ENCODE peak calls at places on chromosome 11, in four cellular contexts. One of them, this sample, is unnamed.

GRCh38 chr11:122197055-122197987 is 81.3 kb upstream of the BLID start:
- DNase-seq in H1: no peak
- DNase-seq in GM12878: no peak
- DNase-seq in HepG2: peak
- DNase-seq in this sample: no peak

GRCh38 chr11:47369676-47370075 is 8.7 kb downstream of the SPI1 start:
- DNase-seq in GM12878: no peak
- DNase-seq in HepG2: no peak
- DNase-seq in H1: no peak
- DNase-seq in this sample: no peak

GRCh38 chr11:44622721-44623258 is 57.3 kb downstream of the CD82 start:
- DNase-seq in HepG2: no peak
- DNase-seq in H1: peak
- DNase-seq in GM12878: no peak
- DNase-seq in this sample: no peak

GRCh38 chr11:108672113-108672512 is 7.2 kb downstream of the DDX10 start:
- DNase-seq in H1: no peak
- DNase-seq in HepG2: no peak
- DNase-seq in GM12878: no peak
- DNase-seq in this sample: no peak

GRCh38 chr11:93236741-93237675 is 39.2 kb upstream of the SLC36A4 start:
- DNase-seq in H1: no peak
- DNase-seq in HepG2: peak
- DNase-seq in GM12878: no peak
- DNase-seq in this sample: peak

GRCh38 chr11:15967966-15968365 is 388.4 kb downstream of the SOX6 start:
- DNase-seq in HepG2: no peak
- DNase-seq in H1: no peak
- DNase-seq in GM12878: no peak
- DNase-seq in this sample: no peak

GRCh38 chr11:120305286-120305685 is 19.8 kb upstream of the TLCD5 start:
- DNase-seq in H1: no peak
- DNase-seq in GM12878: no peak
- DNase-seq in HepG2: no peak
- DNase-seq in this sample: no peak

GRCh38 chr11:65003282-65003681 is 6.5 kb upstream of the BATF2 start:
- DNase-seq in GM12878: no peak
- DNase-seq in HepG2: no peak
- DNase-seq in H1: no peak
- DNase-seq in this sample: no peak

GRCh38 chr11:44199816-44200215 is 104.3 kb downstream of the EXT2 start:
- DNase-seq in HepG2: no peak
- DNase-seq in GM12878: no peak
- DNase-seq in H1: no peak
- DNase-seq in this sample: no peak

GRCh38 chr11:19874241-19874640 is 161.6 kb downstream of the NAV2 start:
- DNase-seq in H1: no peak
- DNase-seq in HepG2: no peak
- DNase-seq in GM12878: no peak
- DNase-seq in this sample: no peak

GRCh38 chr11:64537876-64538275 is 53.1 kb upstream of the SLC22A12 start:
- DNase-seq in GM12878: no peak
- DNase-seq in H1: no peak
- DNase-seq in HepG2: no peak
- DNase-seq in this sample: no peak

GRCh38 chr11:85941380-85941973 is 86.3 kb downstream of the CCDC83 start:
- DNase-seq in GM12878: no peak
- DNase-seq in HepG2: peak
- DNase-seq in H1: peak
- DNase-seq in this sample: peak

GRCh38 chr11:76689861-76690260 is 19.3 kb upstream of the LRRC32 start:
- DNase-seq in HepG2: no peak
- DNase-seq in H1: no peak
- DNase-seq in GM12878: no peak
- DNase-seq in this sample: no peak

GRCh38 chr11:47961383-47961782 is 19.0 kb upstream of the PTPRJ start:
- DNase-seq in GM12878: no peak
- DNase-seq in H1: no peak
- DNase-seq in HepG2: no peak
- DNase-seq in this sample: no peak

GRCh38 chr11:285021-285893 is 3.7 kb upstream of the PGGHG start:
- DNase-seq in H1: peak
- DNase-seq in HepG2: no peak
- DNase-seq in GM12878: no peak
- DNase-seq in this sample: no peak

GRCh38 chr11:12693485-12694181 is 19.4 kb downstream of the TEAD1 start:
- DNase-seq in HepG2: peak
- DNase-seq in GM12878: no peak
- DNase-seq in H1: no peak
- DNase-seq in this sample: no peak

GRCh38 chr11:85752890-85753581 is 57.9 kb downstream of the SYTL2 start:
- DNase-seq in GM12878: no peak
- DNase-seq in HepG2: no peak
- DNase-seq in H1: no peak
- DNase-seq in this sample: no peak

GRCh38 chr11:128448487-128448886 is 138.9 kb downstream of the ETS1 start:
- DNase-seq in H1: no peak
- DNase-seq in GM12878: no peak
- DNase-seq in HepG2: peak
- DNase-seq in this sample: no peak

GRCh38 chr11:72625746-72626636 is 48.2 kb downstream of the PDE2A start:
- DNase-seq in H1: no peak
- DNase-seq in HepG2: peak
- DNase-seq in GM12878: no peak
- DNase-seq in this sample: no peak

GRCh38 chr11:6736495-6737121 is 35.2 kb downstream of the OR2AG2 start:
- DNase-seq in HepG2: no peak
- DNase-seq in H1: no peak
- DNase-seq in GM12878: no peak
- DNase-seq in this sample: no peak

GRCh38 chr11:9120659-9121350 is 29.4 kb upstream of the SCUBE2 start:
- DNase-seq in HepG2: no peak
- DNase-seq in GM12878: no peak
- DNase-seq in H1: peak
- DNase-seq in this sample: peak

GRCh38 chr11:65827774-65828156 is 6.0 kb upstream of the SNX32 start:
- DNase-seq in GM12878: no peak
- DNase-seq in HepG2: no peak
- DNase-seq in H1: no peak
- DNase-seq in this sample: no peak

GRCh38 chr11:813440-814096 is 3.8 kb downstream of the RPLP2 start:
- DNase-seq in HepG2: no peak
- DNase-seq in H1: no peak
- DNase-seq in GM12878: no peak
- DNase-seq in this sample: no peak

GRCh38 chr11:110747531-110747930 is 35.3 kb upstream of the ARHGAP20 start:
- DNase-seq in H1: no peak
- DNase-seq in GM12878: no peak
- DNase-seq in HepG2: no peak
- DNase-seq in this sample: no peak

GRCh38 chr11:126061707-126062678 is 673 bp downstream of the CDON start:
- DNase-seq in H1: peak
- DNase-seq in HepG2: peak
- DNase-seq in GM12878: no peak
- DNase-seq in this sample: no peak

GRCh38 chr11:17774232-17775034 is 39.9 kb downstream of the KCNC1 start:
- DNase-seq in GM12878: no peak
- DNase-seq in H1: no peak
- DNase-seq in HepG2: peak
- DNase-seq in this sample: no peak

GRCh38 chr11:116986521-116987105 is 111.6 kb downstream of the SIK3 start:
- DNase-seq in H1: no peak
- DNase-seq in HepG2: peak
- DNase-seq in GM12878: peak
- DNase-seq in this sample: no peak

GRCh38 chr11:12248330-12248729 is 129.0 kb upstream of the PARVA start:
- DNase-seq in H1: no peak
- DNase-seq in HepG2: peak
- DNase-seq in GM12878: no peak
- DNase-seq in this sample: no peak

GRCh38 chr11:100863080-100863581 is 176.0 kb downstream of the ARHGAP42 start:
- DNase-seq in H1: no peak
- DNase-seq in HepG2: no peak
- DNase-seq in GM12878: peak
- DNase-seq in this sample: no peak

GRCh38 chr11:100932474-100933100 is 197.0 kb downstream of the PGR start:
- DNase-seq in HepG2: peak
- DNase-seq in GM12878: no peak
- DNase-seq in H1: no peak
- DNase-seq in this sample: no peak

DNA sequence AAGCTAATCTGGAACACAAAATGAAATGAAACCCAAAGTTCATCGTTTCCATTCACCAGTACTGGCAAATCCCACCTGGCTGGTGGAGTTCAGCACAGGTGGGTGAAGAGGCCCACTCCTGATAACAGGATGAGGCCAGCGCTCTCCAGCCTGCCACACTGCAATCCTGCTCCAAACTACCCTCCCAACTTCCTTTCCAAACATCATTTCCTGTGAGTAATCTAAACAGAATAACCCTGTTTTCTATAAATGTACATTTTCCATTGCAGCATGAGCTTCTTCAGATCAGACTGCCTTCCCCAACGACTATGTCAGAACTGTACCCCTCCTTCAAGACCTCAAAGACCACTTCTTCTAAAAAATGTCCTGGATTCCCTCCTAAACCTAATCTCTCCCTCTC is 15.9 kb upstream of the NFRKB start:
- DNase-seq in HepG2: no peak
- DNase-seq in H1: no peak
- DNase-seq in GM12878: no peak
- DNase-seq in this sample: no peak
- H3K9ac ChIP-seq in HepG2: no peak
- H3K9ac ChIP-seq in H1: no peak
- H3K9ac ChIP-seq in GM12878: no peak
- H3K9ac ChIP-seq in this sample: no peak

GRCh38 chr11:67118801-67119576 is at the start of gene KDM2A:
- DNase-seq in GM12878: peak
- DNase-seq in H1: peak
- DNase-seq in HepG2: peak
- DNase-seq in this sample: peak

GRCh38 chr11:67117667-67118058 is 1.4 kb upstream of the KDM2A start:
- DNase-seq in HepG2: no peak
- DNase-seq in GM12878: no peak
- DNase-seq in H1: peak
- DNase-seq in this sample: no peak

GRCh38 chr11:67119577-67120391 is 721 bp downstream of the KDM2A start:
- DNase-seq in H1: peak
- DNase-seq in HepG2: no peak
- DNase-seq in GM12878: no peak
- DNase-seq in this sample: no peak

GRCh38 chr11:67117176-67117575 is 1.9 kb upstream of the KDM2A start:
- DNase-seq in H1: no peak
- DNase-seq in HepG2: no peak
- DNase-seq in GM12878: no peak
- DNase-seq in this sample: no peak

GRCh38 chr11:67118059-67118766 is 850 bp upstream of the KDM2A start:
- DNase-seq in HepG2: no peak
- DNase-seq in H1: peak
- DNase-seq in GM12878: no peak
- DNase-seq in this sample: no peak
- TF ChIP-seq SUZ12 in HepG2: no peak
- TF ChIP-seq SUZ12 in H1: no peak
- TF ChIP-seq SUZ12 in GM12878: no peak
- TF ChIP-seq SUZ12 in this sample: no peak

DNA sequence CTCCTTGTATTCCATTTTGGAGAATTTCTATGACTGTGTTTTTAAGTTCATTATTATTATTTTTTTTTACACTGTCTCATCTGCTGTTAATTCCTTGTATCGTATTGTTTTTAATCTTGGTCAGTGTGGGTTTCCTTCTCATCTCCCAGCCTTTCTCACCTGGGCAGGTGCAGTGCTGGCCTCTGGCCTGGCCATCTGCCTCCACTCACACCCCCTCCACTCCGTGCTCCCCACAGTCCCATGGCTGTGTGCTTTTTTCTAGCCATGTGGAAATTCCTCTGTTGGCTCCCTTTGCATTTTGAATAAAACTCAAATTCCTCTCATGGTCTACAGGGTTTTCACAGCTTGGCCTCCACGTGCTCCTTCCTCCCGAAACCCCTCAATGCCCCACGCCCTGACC is 50.3 kb upstream of the LINC01488 start:
- DNase-seq in HepG2: no peak
- DNase-seq in GM12878: no peak
- DNase-seq in H1: no peak
- DNase-seq in this sample: no peak
- TF ChIP-seq ZNF274 in HepG2: no peak
- TF ChIP-seq ZNF274 in GM12878: no peak
- TF ChIP-seq ZNF274 in H1: no peak
- TF ChIP-seq ZNF274 in this sample: no peak

GRCh38 chr11:46248270-46249102 is 29.0 kb upstream of the CREB3L1 start:
- DNase-seq in H1: no peak
- DNase-seq in HepG2: peak
- DNase-seq in GM12878: no peak
- DNase-seq in this sample: peak
- H3K9ac ChIP-seq in H1: no peak
- H3K9ac ChIP-seq in HepG2: no peak
- H3K9ac ChIP-seq in GM12878: no peak
- H3K9ac ChIP-seq in this sample: no peak

DNA sequence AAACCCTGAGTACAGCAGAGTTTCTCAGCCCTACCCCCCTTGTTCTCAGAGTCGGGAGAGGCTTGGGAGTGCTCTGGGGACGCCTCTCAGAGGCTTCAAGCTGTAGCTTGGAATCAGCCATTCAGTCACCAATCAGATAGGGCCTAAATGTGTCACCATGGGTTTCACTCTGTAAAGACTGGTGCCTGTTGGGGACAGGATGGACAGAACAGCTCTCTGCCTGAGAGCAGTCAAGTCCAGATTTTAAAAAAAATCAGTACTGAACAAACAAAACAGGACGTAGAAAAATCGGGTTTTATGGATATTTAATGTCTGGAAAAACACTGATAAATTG is 1.3 kb downstream of the FADD start:
- DNase-seq in GM12878: no peak
- DNase-seq in H1: no peak
- DNase-seq in HepG2: no peak
- DNase-seq in this sample: no peak
- TF ChIP-seq SUZ12 in GM12878: no peak
- TF ChIP-seq SUZ12 in H1: no peak
- TF ChIP-seq SUZ12 in HepG2: no peak
- TF ChIP-seq SUZ12 in this sample: no peak

GRCh38 chr11:59188954-59189353 is 17.0 kb downstream of the DTX4 start:
- DNase-seq in GM12878: no peak
- DNase-seq in HepG2: no peak
- DNase-seq in H1: no peak
- DNase-seq in this sample: no peak

GRCh38 chr11:59186130-59186594 is 14.2 kb downstream of the DTX4 start:
- DNase-seq in H1: peak
- DNase-seq in GM12878: no peak
- DNase-seq in HepG2: peak
- DNase-seq in this sample: no peak

GRCh38 chr11:59185412-59185811 is 13.5 kb downstream of the DTX4 start:
- DNase-seq in HepG2: no peak
- DNase-seq in H1: no peak
- DNase-seq in GM12878: no peak
- DNase-seq in this sample: no peak

GRCh38 chr11:59187020-59187419 is 15.1 kb downstream of the DTX4 start:
- DNase-seq in GM12878: no peak
- DNase-seq in HepG2: no peak
- DNase-seq in H1: no peak
- DNase-seq in this sample: no peak

GRCh38 chr11:59187587-59187986 is 15.7 kb downstream of the DTX4 start:
- DNase-seq in H1: no peak
- DNase-seq in HepG2: no peak
- DNase-seq in GM12878: no peak
- DNase-seq in this sample: no peak
- TF ChIP-seq ZNF274 in H1: no peak
- TF ChIP-seq ZNF274 in HepG2: no peak
- TF ChIP-seq ZNF274 in GM12878: no peak
- TF ChIP-seq ZNF274 in this sample: no peak